ENCODE peak calls at places on chromosomes 12 and 14, in four cellular contexts. Z, D, J and X are unnamed samples.
A peak's percentile ranks its signal among the peaks of the same experiment; 100 is the strongest.

GRCh38 chr12:83102499-83102898 is 415.8 kb downstream of the TMTC2 start:
- DNase-seq in D (no peak), J (no peak), Z (no peak), X (no peak)

GRCh38 chr14:100778951-100779690 is 46.8 kb upstream of the MEG3 start:
- DNase-seq in D (no peak), Z (no peak), J (no peak), X (no peak)

GRCh38 chr12:21330682-21331253 is 3.9 kb downstream of the SLCO1A2 start:
- DNase-seq in J (no peak), Z (no peak), D (no peak), X (no peak)

GRCh38 chr12:57001448-57001906 is 4.9 kb downstream of the ZBTB39 start:
- DNase-seq in D (peak; percentile 55), J (peak; percentile 57), Z (peak; percentile 81), X (peak; percentile 79)

GRCh38 chr14:94043111-94043755 is 17.1 kb downstream of the OTUB2 start:
- DNase-seq in J (no peak), Z (no peak), D (no peak), X (no peak)

GRCh38 chr12:10740182-10740581 is 17.1 kb upstream of the YBX3 start:
- DNase-seq in D (no peak), J (no peak), Z (no peak), X (no peak)

GRCh38 chr12:65565601-65566560 is 258.4 kb upstream of the HMGA2 start:
- DNase-seq in J (no peak), Z (peak; percentile 35), D (no peak), X (no peak)

GRCh38 chr12:86929962-86930361 is 673.8 kb upstream of the MGAT4C start:
- DNase-seq in D (no peak), Z (no peak), J (no peak), X (no peak)

GRCh38 chr12:12194206-12194605 is 72.6 kb downstream of the LRP6 start:
- DNase-seq in D (no peak), Z (no peak), J (no peak), X (no peak)

GRCh38 chr12:15732341-15733061 is 56.7 kb downstream of the EPS8 start:
- DNase-seq in D (no peak), J (no peak), Z (no peak), X (no peak)

GRCh38 chr12:55847603-55848329 is 5.0 kb upstream of the MMP19 start:
- DNase-seq in D (peak; percentile 89), Z (no peak), J (peak; percentile 99), X (no peak)

GRCh38 chr12:19744760-19745218 is 305.5 kb downstream of the AEBP2 start:
- DNase-seq in J (no peak), Z (no peak), D (no peak), X (no peak)

GRCh38 chr12:64218597-64218996 is 3.5 kb downstream of the KICS2 start:
- DNase-seq in J (no peak), Z (no peak), D (no peak), X (no peak)

GRCh38 chr12:124296295-124296915 is 1.5 kb downstream of the RFLNA start:
- DNase-seq in J (no peak), D (no peak), Z (no peak), X (no peak)

GRCh38 chr14:105064721-105065143 is 498 bp downstream of the GPR132 start:
- DNase-seq in Z (no peak), D (no peak), J (no peak), X (no peak)

GRCh38 chr14:52327374-52328226 is 13.5 kb downstream of the PTGER2 start:
- DNase-seq in Z (no peak), D (no peak), J (no peak), X (no peak)

GRCh38 chr14:64227856-64228255 is 66.3 kb downstream of the ESR2 start:
- DNase-seq in Z (no peak), J (no peak), D (no peak), X (no peak)

GRCh38 chr14:50109342-50109741 is 7.0 kb downstream of the VCPKMT start:
- DNase-seq in Z (peak; percentile 11), D (no peak), J (no peak), X (no peak)

GRCh38 chr12:42953021-42953420 is 363.5 kb upstream of the PRICKLE1 start:
- DNase-seq in J (no peak), Z (no peak), D (no peak), X (no peak)

GRCh38 chr14:29370024-29370423 is 557.6 kb downstream of the PRKD1 start:
- DNase-seq in D (no peak), J (no peak), Z (no peak), X (no peak)

GRCh38 chr12:56346663-56347062 is 8.0 kb downstream of the IL23A start:
- DNase-seq in J (no peak), D (no peak), Z (no peak), X (no peak)

GRCh38 chr12:73106896-73107295 is 834.7 kb downstream of the TRHDE start:
- DNase-seq in J (no peak), D (no peak), Z (no peak), X (no peak)
- H3K4me1 ChIP-seq in J (no peaks in the 10 kb centered on the region), D (no peaks in the 10 kb centered on the region), Z (no peaks in the 10 kb centered on the region), X (no peaks in the 10 kb centered on the region)

GRCh38 chr12:104022816-104023215 is 27.2 kb downstream of the GLT8D2 start:
- DNase-seq in J (no peak), D (no peak), Z (no peak), X (no peak)
- H3K27ac ChIP-seq in J (no peak overlapping the region), D (no peak overlapping the region), Z (no peak overlapping the region), X (no peak overlapping the region)

GRCh38 chr14:103669370-103669769 is 40.4 kb downstream of the KLC1 start:
- DNase-seq in J (no peak), Z (no peak), D (no peak), X (no peak)
- H3K36me3 ChIP-seq in J (no peaks in the 10 kb centered on the region), Z (peaks cover 44% of the 10 kb centered on the region), D (peaks cover 95% of the 10 kb centered on the region), X (peaks cover 33% of the 10 kb centered on the region)

DNA sequence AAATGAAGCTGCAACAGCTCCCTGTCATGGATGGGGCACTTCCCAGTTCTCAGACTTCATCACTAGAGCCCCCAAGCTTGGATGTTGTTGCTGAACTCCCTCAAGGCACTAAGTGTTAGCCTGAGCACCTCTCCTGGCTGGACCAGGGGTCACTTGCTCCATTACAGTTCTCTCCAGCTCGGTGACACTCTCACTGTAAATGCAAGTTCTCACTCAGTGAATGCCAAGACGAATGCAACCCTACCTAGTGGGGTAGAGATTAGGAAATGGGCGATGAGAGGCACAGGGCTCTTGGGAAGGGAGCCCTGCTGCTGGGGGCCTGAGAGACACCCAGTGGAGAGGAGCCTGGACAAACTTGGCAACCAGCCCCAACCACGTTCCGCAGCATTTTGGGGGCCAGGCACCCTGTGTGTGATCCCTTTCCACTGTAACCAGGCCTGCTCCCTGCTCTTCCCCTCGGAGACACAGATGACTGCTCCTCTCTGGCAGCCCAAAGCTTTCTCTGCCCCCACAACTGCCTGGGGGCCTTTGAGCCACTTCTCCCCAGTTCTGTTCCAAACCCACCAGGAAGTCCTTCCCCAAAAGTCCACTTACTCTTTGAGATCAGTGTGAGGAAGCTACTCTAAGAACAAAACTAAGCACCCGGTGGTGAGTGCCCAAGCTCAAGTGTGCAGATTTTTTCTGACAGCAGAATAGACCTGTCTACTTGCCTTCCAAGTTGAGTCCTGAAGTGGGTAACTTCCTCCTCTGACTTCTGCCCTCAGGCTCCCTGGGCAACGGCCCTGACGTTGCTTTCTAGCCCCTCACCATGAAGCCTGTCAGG is 8.0 kb upstream of the SELPLG start:
- DNase-seq in J (no peak), D (no peak), Z (no peak), X (no peak)
- H3K4me1 ChIP-seq in J (peaks cover 5% of the 10 kb centered on the region), D (peaks cover 75% of the 10 kb centered on the region), Z (peaks cover 15% of the 10 kb centered on the region), X (no peaks in the 10 kb centered on the region)

GRCh38 chr12:108839011-108839889 is 18.1 kb downstream of the SSH1 start:
- DNase-seq in Z (no peak), D (peak; percentile 51), J (peak; percentile 75), X (no peak)

GRCh38 chr12:108838194-108839010 is 19.0 kb downstream of the SSH1 start:
- DNase-seq in Z (peak; percentile 91), J (peak; percentile 90), D (peak; percentile 89), X (no peak)

GRCh38 chr12:108835860-108836634 is 21.3 kb downstream of the SSH1 start:
- DNase-seq in D (no peak), Z (no peak), J (no peak), X (no peak)

GRCh38 chr12:108837680-108838079 is 19.7 kb downstream of the SSH1 start:
- DNase-seq in J (no peak), D (no peak), Z (no peak), X (no peak)

GRCh38 chr12:108837239-108837638 is 20.1 kb downstream of the SSH1 start:
- DNase-seq in J (no peak), D (no peak), Z (no peak), X (no peak)
- H3K27ac ChIP-seq in J (peak overlapping the region; percentile 84), D (peak overlapping the region; percentile 92), Z (peak overlapping the region; percentile 90), X (no peak overlapping the region)

GRCh38 chr14:69776875-69777453 is 10.0 kb downstream of the SRSF5 start:
- DNase-seq in J (no peak), D (no peak), Z (no peak), X (no peak)
- H3K36me3 ChIP-seq in J (no peaks in the 10 kb centered on the region), D (peaks cover 88% of the 10 kb centered on the region), Z (peaks cover 49% of the 10 kb centered on the region), X (peaks cover 65% of the 10 kb centered on the region)

GRCh38 chr12:117447665-117448366 is 86.4 kb upstream of the NOS1 start:
- DNase-seq in J (no peak), D (no peak), Z (no peak), X (no peak)
- H3K4me1 ChIP-seq in J (no peaks in the 10 kb centered on the region), D (no peaks in the 10 kb centered on the region), Z (no peaks in the 10 kb centered on the region), X (no peaks in the 10 kb centered on the region)

DNA sequence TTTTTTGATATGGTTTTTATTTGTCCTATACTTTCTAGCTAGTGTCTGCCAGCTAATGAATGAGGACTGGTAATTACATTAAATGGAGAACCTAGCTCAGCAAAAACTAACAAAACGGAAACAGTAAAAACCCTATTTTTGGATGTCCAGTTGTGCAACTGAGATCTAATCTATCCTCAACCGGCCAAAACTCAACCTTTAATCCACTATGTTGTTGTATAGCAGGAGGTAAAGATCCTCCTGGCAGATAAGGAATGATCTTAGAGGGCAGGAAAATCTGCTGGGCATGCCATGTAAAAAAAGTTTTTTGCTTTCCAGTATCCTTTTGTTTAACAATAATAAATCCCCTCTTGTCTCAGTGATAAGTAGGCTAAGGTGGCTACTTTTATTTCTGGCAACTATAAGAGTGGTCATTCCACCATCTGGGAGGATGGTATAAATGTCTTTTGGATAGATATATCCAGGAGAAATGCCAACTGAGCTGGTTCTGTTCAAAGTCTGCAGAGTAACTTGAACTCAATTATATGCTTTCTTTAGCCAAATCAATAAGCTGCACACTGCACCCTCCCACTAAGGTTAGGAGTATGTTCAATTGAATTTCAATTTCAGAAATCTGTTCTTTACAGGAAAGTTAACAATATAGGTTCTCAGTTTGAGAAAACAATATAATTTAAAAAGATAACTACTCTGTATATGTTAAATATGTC is 40.1 kb downstream of the WASHC3 start:
- DNase-seq in D (no peak), J (no peak), Z (no peak), X (no peak)
- H3K27ac ChIP-seq in D (no peak overlapping the region), J (no peak overlapping the region), Z (no peak overlapping the region), X (no peak overlapping the region)